ENCODE peak calls at places on chromosomes 2 and 18, in seven cellular contexts. W, H, X, Q, J, B and V are unnamed samples.
A peak's percentile ranks its signal among the peaks of the same experiment; 100 is the strongest.

GRCh38 chr18:23341383-23341782 is 111.7 kb upstream of the RIOK3 start:
- DNase-seq in W (no peak), H (peak; percentile 28), X (peak; percentile 95), J (no peak), Q (no peak), B (no peak), V (no peak)

GRCh38 chr2:144224446-144224845 is 295.5 kb downstream of the ZEB2 start:
- DNase-seq in X (no peak), H (no peak), B (no peak), J (no peak), W (no peak), Q (no peak), V (no peak)

GRCh38 chr2:106956416-106956815 is 70.4 kb upstream of the ST6GAL2 start:
- DNase-seq in X (no peak), J (peak; percentile 30), Q (no peak), H (no peak), W (no peak), B (no peak), V (no peak)

GRCh38 chr2:199977984-199978415 is 22.6 kb downstream of the MAIP1 start:
- DNase-seq in J (no peak), H (peak; percentile 82), X (peak; percentile 87), W (peak; percentile 78), B (no peak), Q (no peak), V (no peak)

GRCh38 chr2:17146358-17146757 is 371.9 kb downstream of the RAD51AP2 start:
- DNase-seq in X (no peak), Q (no peak), W (no peak), J (no peak), B (no peak), H (no peak), V (no peak)

GRCh38 chr18:10755855-10756254 is 230.0 kb downstream of the NAPG start:
- DNase-seq in Q (no peak), B (no peak), W (no peak), J (no peak), X (no peak), H (no peak), V (no peak)

GRCh38 chr2:216822470-216822869 is 37.4 kb downstream of the TNP1 start:
- DNase-seq in J (no peak), W (no peak), X (no peak), Q (no peak), H (no peak), B (no peak), V (no peak)

GRCh38 chr2:50077190-50077589 is 922.9 kb upstream of the FSHR start:
- DNase-seq in Q (no peak), W (no peak), H (no peak), J (no peak), B (no peak), X (no peak), V (no peak)

GRCh38 chr2:69177063-69177771 is 164.2 kb downstream of the ANTXR1 start:
- DNase-seq in H (peak; percentile 96), Q (peak; percentile 70), B (no peak), X (peak; percentile 94), J (peak; percentile 86), W (peak; percentile 100), V (no peak)

GRCh38 chr2:7515327-7515726 is 598.1 kb downstream of the RNF144A start:
- DNase-seq in X (no peak), Q (no peak), B (no peak), H (no peak), J (no peak), W (no peak), V (no peak)

GRCh38 chr2:176398783-176399182 is 129.5 kb downstream of the MTX2 start:
- DNase-seq in H (peak; percentile 59), W (peak; percentile 56), J (no peak), Q (no peak), B (no peak), X (no peak), V (no peak)

GRCh38 chr18:32371384-32371783 is 99.3 kb downstream of the GAREM1 start:
- DNase-seq in W (no peak), H (no peak), Q (no peak), B (no peak), X (no peak), J (no peak), V (no peak)
- H3K4ac ChIP-seq in W (no peak overlapping the region), H (no peak overlapping the region), Q (no peak overlapping the region), B (no peak overlapping the region), X (no peak overlapping the region), J (peak overlapping the region; percentile 16), V (no peak overlapping the region)

GRCh38 chr18:34386803-34387202 is 162.1 kb upstream of the NOL4 start:
- DNase-seq in J (no peak), Q (no peak), H (no peak), X (no peak), W (no peak), B (no peak), V (no peak)
- H3K27ac ChIP-seq in J (no peak overlapping the region), Q (no peak overlapping the region), H (no peak overlapping the region), X (no peak overlapping the region), W (no peak overlapping the region), B (no peak overlapping the region), V (no peak overlapping the region)

GRCh38 chr2:72128843-72129227 is 18.8 kb downstream of the CYP26B1 start:
- DNase-seq in X (peak; percentile 60), Q (peak; percentile 38), B (no peak), H (no peak), W (no peak), J (no peak), V (no peak)
- H3K4ac ChIP-seq in X (no peak overlapping the region), Q (no peak overlapping the region), B (no peak overlapping the region), H (no peak overlapping the region), W (no peak overlapping the region), J (no peak overlapping the region), V (no peak overlapping the region)

DNA sequence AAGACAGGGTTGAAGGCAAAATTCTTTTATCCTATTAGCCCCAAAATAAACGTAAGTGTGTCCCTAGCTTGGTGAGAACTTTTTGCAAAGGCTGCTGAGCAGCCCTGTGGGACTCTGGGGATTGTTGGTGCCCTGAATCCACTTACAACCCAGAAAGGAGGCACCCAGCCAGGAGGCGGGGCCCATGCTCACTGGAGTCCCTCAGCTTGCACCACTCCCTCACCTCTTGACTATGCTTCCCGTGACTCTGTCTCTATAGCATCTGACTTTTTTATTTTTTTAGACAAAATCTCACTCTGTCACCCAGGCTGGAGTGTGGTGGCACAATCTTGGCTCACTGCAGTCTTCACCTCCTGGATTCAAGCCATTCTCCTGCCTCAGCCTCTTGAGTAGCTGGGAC is 15.8 kb upstream of the COL6A3 start:
- DNase-seq in W (no peak), Q (no peak), H (no peak), B (no peak), X (no peak), J (no peak), V (no peak)
- H3K27ac ChIP-seq in W (no peak overlapping the region), Q (no peak overlapping the region), H (no peak overlapping the region), B (no peak overlapping the region), X (no peak overlapping the region), J (no peak overlapping the region), V (no peak overlapping the region)

GRCh38 chr2:3237501-3237889 is 140.1 kb downstream of the EIPR1 start:
- DNase-seq in W (no peak), B (no peak), Q (no peak), H (no peak), J (no peak), X (no peak), V (no peak)

GRCh38 chr2:3238951-3239841 is 138.4 kb downstream of the EIPR1 start:
- DNase-seq in X (no peak), W (no peak), J (no peak), H (no peak), B (no peak), Q (no peak), V (no peak)

GRCh38 chr2:3229221-3229620 is 148.4 kb downstream of the EIPR1 start:
- DNase-seq in B (no peak), X (no peak), H (no peak), Q (no peak), J (no peak), W (no peak), V (no peak)

GRCh38 chr2:3236300-3236699 is 141.3 kb downstream of the EIPR1 start:
- DNase-seq in W (no peak), Q (no peak), J (no peak), X (no peak), B (no peak), H (no peak), V (no peak)

GRCh38 chr2:3233877-3234276 is 143.7 kb downstream of the EIPR1 start:
- DNase-seq in H (no peak), Q (no peak), X (no peak), J (no peak), B (no peak), W (no peak), V (no peak)
- H3K4ac ChIP-seq in H (no peak overlapping the region), Q (no peak overlapping the region), X (no peak overlapping the region), J (no peak overlapping the region), B (no peak overlapping the region), W (no peak overlapping the region), V (no peak overlapping the region)

DNA sequence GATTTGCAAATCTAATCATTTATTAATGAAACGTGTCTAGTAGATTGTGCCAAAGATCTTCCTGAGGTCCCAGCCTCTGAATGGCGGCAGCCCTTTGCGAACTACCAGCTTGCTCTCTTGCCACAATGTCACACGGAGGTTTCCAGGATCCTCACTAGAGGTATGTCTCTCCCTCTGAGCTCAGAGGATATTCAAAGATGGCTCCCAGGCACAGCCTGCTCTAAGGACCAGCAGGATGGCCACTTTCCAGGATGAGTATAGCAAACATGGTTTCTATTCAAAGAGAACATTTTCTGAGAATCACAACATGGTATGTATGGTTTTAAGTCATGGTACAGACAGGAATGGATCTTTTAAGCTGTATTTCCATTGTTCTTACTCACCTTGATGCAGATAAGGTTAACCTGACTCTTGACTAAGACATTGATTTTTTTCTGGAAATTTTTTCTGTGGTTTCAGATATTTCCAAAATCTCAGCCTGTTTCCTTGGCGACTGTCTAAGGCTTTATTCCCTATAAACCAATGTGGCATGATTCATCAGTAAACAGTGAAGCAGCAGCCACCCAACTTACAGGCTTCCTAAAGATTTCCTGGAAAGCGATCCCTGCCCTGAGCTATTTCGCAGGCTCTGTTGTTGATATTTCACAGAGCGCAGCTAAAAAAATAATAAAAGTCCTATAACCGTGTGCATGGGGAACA is 54.1 kb upstream of the KLF7 start:
- DNase-seq in B (no peak), Q (no peak), H (peak; percentile 88), J (no peak), X (no peak), W (peak; percentile 93), V (no peak)
- H3K27ac ChIP-seq in B (no peak overlapping the region), Q (no peak overlapping the region), H (no peak overlapping the region), J (no peak overlapping the region), X (no peak overlapping the region), W (no peak overlapping the region), V (no peak overlapping the region)

GRCh38 chr2:97983698-97984097 is 12.1 kb downstream of the TMEM131 start:
- DNase-seq in B (no peak), W (no peak), H (no peak), X (no peak), J (no peak), Q (no peak), V (no peak)
- H3K4ac ChIP-seq in B (no peak overlapping the region), W (no peak overlapping the region), H (no peak overlapping the region), X (no peak overlapping the region), J (no peak overlapping the region), Q (no peak overlapping the region), V (no peak overlapping the region)

GRCh38 chr18:70398076-70398475 is 109.2 kb downstream of the SOCS6 start:
- DNase-seq in Q (no peak), B (no peak), X (no peak), H (no peak), J (no peak), W (no peak), V (no peak)
- H3K27ac ChIP-seq in Q (no peak overlapping the region), B (no peak overlapping the region), X (no peak overlapping the region), H (no peak overlapping the region), J (no peak overlapping the region), W (no peak overlapping the region), V (no peak overlapping the region)